ENCODE peak calls at places on chromosomes 4 and X, in five cellular contexts. One of them, this sample, is unnamed.

GRCh38 chrX:103360092-103360491 is 3.8 kb downstream of the TCEAL9 start:
- DNase-seq in cardiac septum: no peak
- DNase-seq in pancreas: no peak
- DNase-seq in BJ: no peak
- DNase-seq in omental fat pad: no peak
- DNase-seq in this sample: no peak

GRCh38 chr4:90226734-90227133 is 99.5 kb downstream of the CCSER1 start:
- DNase-seq in omental fat pad: no peak
- DNase-seq in cardiac septum: no peak
- DNase-seq in BJ: no peak
- DNase-seq in pancreas: no peak
- DNase-seq in this sample: no peak

GRCh38 chrX:119981286-119982070 is 37.9 kb upstream of the NKAP start:
- DNase-seq in pancreas: peak
- DNase-seq in omental fat pad: no peak
- DNase-seq in cardiac septum: no peak
- DNase-seq in BJ: no peak
- DNase-seq in this sample: no peak

GRCh38 chr4:64330143-64330542 is 79.1 kb downstream of the TECRL start:
- DNase-seq in cardiac septum: no peak
- DNase-seq in pancreas: no peak
- DNase-seq in BJ: no peak
- DNase-seq in omental fat pad: no peak
- DNase-seq in this sample: no peak

GRCh38 chrX:15107367-15107988 is 162.4 kb downstream of the ASB9 start:
- DNase-seq in pancreas: no peak
- DNase-seq in BJ: no peak
- DNase-seq in cardiac septum: no peak
- DNase-seq in omental fat pad: no peak
- DNase-seq in this sample: no peak

GRCh38 chr4:39470402-39470801 is 11.5 kb downstream of the LIAS start:
- DNase-seq in BJ: no peak
- DNase-seq in omental fat pad: no peak
- DNase-seq in cardiac septum: no peak
- DNase-seq in pancreas: no peak
- DNase-seq in this sample: no peak

GRCh38 chr4:88722276-88722780 is 24.7 kb upstream of the NAP1L5 start:
- DNase-seq in BJ: no peak
- DNase-seq in omental fat pad: no peak
- DNase-seq in cardiac septum: no peak
- DNase-seq in pancreas: no peak
- DNase-seq in this sample: no peak

GRCh38 chr4:15003441-15003890 is 1.2 kb downstream of the CPEB2 start:
- DNase-seq in omental fat pad: no peak
- DNase-seq in BJ: no peak
- DNase-seq in pancreas: peak
- DNase-seq in cardiac septum: peak
- DNase-seq in this sample: peak

GRCh38 chrX:71992711-71993110 is 82.1 kb downstream of the NHSL2 start:
- DNase-seq in pancreas: no peak
- DNase-seq in BJ: no peak
- DNase-seq in omental fat pad: no peak
- DNase-seq in cardiac septum: no peak
- DNase-seq in this sample: no peak

This sample was measured in coronary artery.